ENCODE peak calls at places on chromosome 16, in six cellular contexts. One of them, this sample, is unnamed.

GRCh38 chr16:58678716-58679115 is 5.9 kb downstream of the SLC38A7 start:
- DNase-seq in hepatic stellate cell: no peak
- DNase-seq in stimulated activated CD8-positive, alpha-beta memory T cell treated with anti-CD3 and anti-CD28 coated beads, Interleukin-4, amount 100 ng/mL, for 1 hour: no peak
- DNase-seq in cardiac fibroblast: peak
- DNase-seq in amniotic epithelial cell: peak
- DNase-seq in effector memory CD8-positive, alpha-beta T cell: no peak
- DNase-seq in this sample: no peak

GRCh38 chr16:81190667-81191066 is 47.8 kb upstream of the BCO1 start:
- DNase-seq in hepatic stellate cell: peak
- DNase-seq in stimulated activated CD8-positive, alpha-beta memory T cell treated with anti-CD3 and anti-CD28 coated beads, Interleukin-4, amount 100 ng/mL, for 1 hour: no peak
- DNase-seq in cardiac fibroblast: peak
- DNase-seq in amniotic epithelial cell: peak
- DNase-seq in effector memory CD8-positive, alpha-beta T cell: no peak
- DNase-seq in this sample: peak

GRCh38 chr16:62883526-62883925 is 847.3 kb upstream of the CDH8 start:
- DNase-seq in effector memory CD8-positive, alpha-beta T cell: no peak
- DNase-seq in cardiac fibroblast: no peak
- DNase-seq in amniotic epithelial cell: no peak
- DNase-seq in stimulated activated CD8-positive, alpha-beta memory T cell treated with anti-CD3 and anti-CD28 coated beads, Interleukin-4, amount 100 ng/mL, for 1 hour: no peak
- DNase-seq in hepatic stellate cell: no peak
- DNase-seq in this sample: no peak

GRCh38 chr16:1950559-1950958 is 3.9 kb downstream of the RPL3L start:
- DNase-seq in cardiac fibroblast: no peak
- DNase-seq in hepatic stellate cell: no peak
- DNase-seq in effector memory CD8-positive, alpha-beta T cell: no peak
- DNase-seq in amniotic epithelial cell: no peak
- DNase-seq in stimulated activated CD8-positive, alpha-beta memory T cell treated with anti-CD3 and anti-CD28 coated beads, Interleukin-4, amount 100 ng/mL, for 1 hour: no peak
- DNase-seq in this sample: no peak

GRCh38 chr16:59113009-59113408 is 378.9 kb upstream of the GOT2 start:
- DNase-seq in hepatic stellate cell: no peak
- DNase-seq in amniotic epithelial cell: no peak
- DNase-seq in cardiac fibroblast: no peak
- DNase-seq in stimulated activated CD8-positive, alpha-beta memory T cell treated with anti-CD3 and anti-CD28 coated beads, Interleukin-4, amount 100 ng/mL, for 1 hour: no peak
- DNase-seq in effector memory CD8-positive, alpha-beta T cell: no peak
- DNase-seq in this sample: no peak

GRCh38 chr16:64900029-64900428 is 221.8 kb downstream of the CDH11 start:
- DNase-seq in cardiac fibroblast: no peak
- DNase-seq in stimulated activated CD8-positive, alpha-beta memory T cell treated with anti-CD3 and anti-CD28 coated beads, Interleukin-4, amount 100 ng/mL, for 1 hour: no peak
- DNase-seq in effector memory CD8-positive, alpha-beta T cell: no peak
- DNase-seq in hepatic stellate cell: no peak
- DNase-seq in amniotic epithelial cell: no peak
- DNase-seq in this sample: no peak

GRCh38 chr16:80197790-80198201 is 343.0 kb upstream of the DYNLRB2 start:
- DNase-seq in effector memory CD8-positive, alpha-beta T cell: no peak
- DNase-seq in stimulated activated CD8-positive, alpha-beta memory T cell treated with anti-CD3 and anti-CD28 coated beads, Interleukin-4, amount 100 ng/mL, for 1 hour: no peak
- DNase-seq in amniotic epithelial cell: peak
- DNase-seq in hepatic stellate cell: peak
- DNase-seq in cardiac fibroblast: peak
- DNase-seq in this sample: peak

GRCh38 chr16:80324371-80324770 is 216.4 kb upstream of the DYNLRB2 start:
- DNase-seq in stimulated activated CD8-positive, alpha-beta memory T cell treated with anti-CD3 and anti-CD28 coated beads, Interleukin-4, amount 100 ng/mL, for 1 hour: no peak
- DNase-seq in hepatic stellate cell: no peak
- DNase-seq in cardiac fibroblast: no peak
- DNase-seq in amniotic epithelial cell: no peak
- DNase-seq in effector memory CD8-positive, alpha-beta T cell: no peak
- DNase-seq in this sample: no peak

GRCh38 chr16:48681520-48681919 is 71.5 kb upstream of the N4BP1 start:
- DNase-seq in cardiac fibroblast: no peak
- DNase-seq in amniotic epithelial cell: no peak
- DNase-seq in stimulated activated CD8-positive, alpha-beta memory T cell treated with anti-CD3 and anti-CD28 coated beads, Interleukin-4, amount 100 ng/mL, for 1 hour: no peak
- DNase-seq in effector memory CD8-positive, alpha-beta T cell: no peak
- DNase-seq in hepatic stellate cell: no peak
- DNase-seq in this sample: no peak

GRCh38 chr16:82772215-82772614 is 145.4 kb downstream of the CDH13 start:
- DNase-seq in hepatic stellate cell: no peak
- DNase-seq in effector memory CD8-positive, alpha-beta T cell: no peak
- DNase-seq in stimulated activated CD8-positive, alpha-beta memory T cell treated with anti-CD3 and anti-CD28 coated beads, Interleukin-4, amount 100 ng/mL, for 1 hour: no peak
- DNase-seq in cardiac fibroblast: no peak
- DNase-seq in amniotic epithelial cell: no peak
- DNase-seq in this sample: no peak

GRCh38 chr16:67884684-67885083 is at the start of gene NRN1L:
- DNase-seq in stimulated activated CD8-positive, alpha-beta memory T cell treated with anti-CD3 and anti-CD28 coated beads, Interleukin-4, amount 100 ng/mL, for 1 hour: no peak
- DNase-seq in hepatic stellate cell: peak
- DNase-seq in effector memory CD8-positive, alpha-beta T cell: no peak
- DNase-seq in amniotic epithelial cell: peak
- DNase-seq in cardiac fibroblast: peak
- DNase-seq in this sample: peak

GRCh38 chr16:25064967-25065366 is 46.6 kb upstream of the LCMT1 start:
- DNase-seq in hepatic stellate cell: peak
- DNase-seq in cardiac fibroblast: peak
- DNase-seq in amniotic epithelial cell: no peak
- DNase-seq in stimulated activated CD8-positive, alpha-beta memory T cell treated with anti-CD3 and anti-CD28 coated beads, Interleukin-4, amount 100 ng/mL, for 1 hour: no peak
- DNase-seq in effector memory CD8-positive, alpha-beta T cell: no peak
- DNase-seq in this sample: peak

GRCh38 chr16:76900285-76901263 is 290.4 kb upstream of the MON1B start:
- DNase-seq in stimulated activated CD8-positive, alpha-beta memory T cell treated with anti-CD3 and anti-CD28 coated beads, Interleukin-4, amount 100 ng/mL, for 1 hour: no peak
- DNase-seq in amniotic epithelial cell: no peak
- DNase-seq in cardiac fibroblast: no peak
- DNase-seq in hepatic stellate cell: no peak
- DNase-seq in effector memory CD8-positive, alpha-beta T cell: no peak
- DNase-seq in this sample: no peak

GRCh38 chr16:66337434-66338188 is 28.9 kb upstream of the CDH5 start:
- DNase-seq in hepatic stellate cell: no peak
- DNase-seq in amniotic epithelial cell: no peak
- DNase-seq in effector memory CD8-positive, alpha-beta T cell: no peak
- DNase-seq in cardiac fibroblast: no peak
- DNase-seq in stimulated activated CD8-positive, alpha-beta memory T cell treated with anti-CD3 and anti-CD28 coated beads, Interleukin-4, amount 100 ng/mL, for 1 hour: no peak
- DNase-seq in this sample: no peak

GRCh38 chr16:81997738-81998137 is 13.5 kb downstream of the SDR42E1 start:
- DNase-seq in effector memory CD8-positive, alpha-beta T cell: no peak
- DNase-seq in stimulated activated CD8-positive, alpha-beta memory T cell treated with anti-CD3 and anti-CD28 coated beads, Interleukin-4, amount 100 ng/mL, for 1 hour: no peak
- DNase-seq in amniotic epithelial cell: peak
- DNase-seq in cardiac fibroblast: peak
- DNase-seq in hepatic stellate cell: peak
- DNase-seq in this sample: peak

GRCh38 chr16:89575247-89576172 is at the start of gene CPNE7:
- DNase-seq in effector memory CD8-positive, alpha-beta T cell: no peak
- DNase-seq in amniotic epithelial cell: no peak
- DNase-seq in stimulated activated CD8-positive, alpha-beta memory T cell treated with anti-CD3 and anti-CD28 coated beads, Interleukin-4, amount 100 ng/mL, for 1 hour: no peak
- DNase-seq in hepatic stellate cell: no peak
- DNase-seq in cardiac fibroblast: no peak
- DNase-seq in this sample: no peak

GRCh38 chr16:73028721-73029361 is 19.1 kb downstream of the ZFHX3 start:
- DNase-seq in effector memory CD8-positive, alpha-beta T cell: no peak
- DNase-seq in stimulated activated CD8-positive, alpha-beta memory T cell treated with anti-CD3 and anti-CD28 coated beads, Interleukin-4, amount 100 ng/mL, for 1 hour: no peak
- DNase-seq in amniotic epithelial cell: no peak
- DNase-seq in cardiac fibroblast: no peak
- DNase-seq in hepatic stellate cell: no peak
- DNase-seq in this sample: no peak

GRCh38 chr16:692356-693108 is 2.3 kb upstream of the WDR24 start:
- DNase-seq in cardiac fibroblast: no peak
- DNase-seq in hepatic stellate cell: no peak
- DNase-seq in amniotic epithelial cell: no peak
- DNase-seq in effector memory CD8-positive, alpha-beta T cell: no peak
- DNase-seq in stimulated activated CD8-positive, alpha-beta memory T cell treated with anti-CD3 and anti-CD28 coated beads, Interleukin-4, amount 100 ng/mL, for 1 hour: no peak
- DNase-seq in this sample: no peak

This sample was measured in iris pigment epithelial cell.